ENCODE peak calls at places on chromosomes 1 and 21, in four cellular contexts. One of them, this sample, is unnamed.

GRCh38 chr1:7572654-7573152 is 198.4 kb upstream of the VAMP3 start:
- DNase-seq in activated CD4-positive, alpha-beta T cell treated with anti-CD3 and anti-CD28 coated beads, Interleukin-2, amount 10 ng/mL, durations not matched to agents 7 days and 5 days: no peak
- DNase-seq in A549: no peak
- DNase-seq in endodermal cell: no peak
- DNase-seq in this sample: no peak

GRCh38 chr1:159012495-159012894 is 2.8 kb downstream of the IFI16 start:
- DNase-seq in activated CD4-positive, alpha-beta T cell treated with anti-CD3 and anti-CD28 coated beads, Interleukin-2, amount 10 ng/mL, durations not matched to agents 7 days and 5 days: peak; percentile 79
- DNase-seq in A549: no peak
- DNase-seq in endodermal cell: no peak
- DNase-seq in this sample: no peak

GRCh38 chr1:7335224-7335879 is 435.7 kb upstream of the VAMP3 start:
- DNase-seq in activated CD4-positive, alpha-beta T cell treated with anti-CD3 and anti-CD28 coated beads, Interleukin-2, amount 10 ng/mL, durations not matched to agents 7 days and 5 days: no peak
- DNase-seq in A549: peak; percentile 82
- DNase-seq in endodermal cell: no peak
- DNase-seq in this sample: no peak

GRCh38 chr1:223180803-223181321 is 37.8 kb upstream of the TLR5 start:
- DNase-seq in activated CD4-positive, alpha-beta T cell treated with anti-CD3 and anti-CD28 coated beads, Interleukin-2, amount 10 ng/mL, durations not matched to agents 7 days and 5 days: no peak
- DNase-seq in A549: no peak
- DNase-seq in endodermal cell: no peak
- DNase-seq in this sample: no peak

GRCh38 chr21:35831791-35832190 is 228.5 kb downstream of the SETD4 start:
- DNase-seq in activated CD4-positive, alpha-beta T cell treated with anti-CD3 and anti-CD28 coated beads, Interleukin-2, amount 10 ng/mL, durations not matched to agents 7 days and 5 days: no peak
- DNase-seq in A549: no peak
- DNase-seq in endodermal cell: peak; percentile 3
- DNase-seq in this sample: no peak

GRCh38 chr1:75614455-75615379 is 3.8 kb upstream of the SLC44A5 start:
- DNase-seq in activated CD4-positive, alpha-beta T cell treated with anti-CD3 and anti-CD28 coated beads, Interleukin-2, amount 10 ng/mL, durations not matched to agents 7 days and 5 days: peak; percentile 16
- DNase-seq in A549: peak; percentile 53
- DNase-seq in endodermal cell: peak; percentile 92
- DNase-seq in this sample: no peak

GRCh38 chr1:24438423-24438901 is 22.9 kb downstream of the NIPAL3 start:
- DNase-seq in activated CD4-positive, alpha-beta T cell treated with anti-CD3 and anti-CD28 coated beads, Interleukin-2, amount 10 ng/mL, durations not matched to agents 7 days and 5 days: no peak
- DNase-seq in A549: no peak
- DNase-seq in endodermal cell: peak; percentile 66
- DNase-seq in this sample: no peak

GRCh38 chr1:198850196-198850595 is 211.4 kb downstream of the PTPRC start:
- DNase-seq in activated CD4-positive, alpha-beta T cell treated with anti-CD3 and anti-CD28 coated beads, Interleukin-2, amount 10 ng/mL, durations not matched to agents 7 days and 5 days: no peak
- DNase-seq in A549: peak; percentile 20
- DNase-seq in endodermal cell: no peak
- DNase-seq in this sample: no peak

GRCh38 chr1:18653922-18654321 is 23.3 kb downstream of the PAX7 start:
- DNase-seq in activated CD4-positive, alpha-beta T cell treated with anti-CD3 and anti-CD28 coated beads, Interleukin-2, amount 10 ng/mL, durations not matched to agents 7 days and 5 days: no peak
- DNase-seq in A549: no peak
- DNase-seq in endodermal cell: no peak
- DNase-seq in this sample: no peak

GRCh38 chr1:2300851-2301606 is 72.9 kb downstream of the SKI start:
- DNase-seq in activated CD4-positive, alpha-beta T cell treated with anti-CD3 and anti-CD28 coated beads, Interleukin-2, amount 10 ng/mL, durations not matched to agents 7 days and 5 days: peak; percentile 94
- DNase-seq in A549: no peak
- DNase-seq in endodermal cell: no peak
- DNase-seq in this sample: no peak

GRCh38 chr21:45054162-45054926 is 20.0 kb upstream of the ADARB1 start:
- DNase-seq in activated CD4-positive, alpha-beta T cell treated with anti-CD3 and anti-CD28 coated beads, Interleukin-2, amount 10 ng/mL, durations not matched to agents 7 days and 5 days: no peak
- DNase-seq in A549: no peak
- DNase-seq in endodermal cell: no peak
- DNase-seq in this sample: no peak

GRCh38 chr1:89512996-89513395 is 11.6 kb upstream of the LRRC8B start:
- DNase-seq in activated CD4-positive, alpha-beta T cell treated with anti-CD3 and anti-CD28 coated beads, Interleukin-2, amount 10 ng/mL, durations not matched to agents 7 days and 5 days: no peak
- DNase-seq in A549: no peak
- DNase-seq in endodermal cell: no peak
- DNase-seq in this sample: no peak

GRCh38 chr1:168879906-168880734 is 151.1 kb upstream of the DPT start:
- DNase-seq in activated CD4-positive, alpha-beta T cell treated with anti-CD3 and anti-CD28 coated beads, Interleukin-2, amount 10 ng/mL, durations not matched to agents 7 days and 5 days: no peak
- DNase-seq in A549: no peak
- DNase-seq in endodermal cell: peak; percentile 49
- DNase-seq in this sample: no peak

GRCh38 chr1:23897083-23897482 is 16.1 kb downstream of the CNR2 start:
- DNase-seq in activated CD4-positive, alpha-beta T cell treated with anti-CD3 and anti-CD28 coated beads, Interleukin-2, amount 10 ng/mL, durations not matched to agents 7 days and 5 days: no peak
- DNase-seq in A549: no peak
- DNase-seq in endodermal cell: no peak
- DNase-seq in this sample: no peak

GRCh38 chr21:25885880-25886279 is 151.1 kb downstream of the GABPA start:
- DNase-seq in activated CD4-positive, alpha-beta T cell treated with anti-CD3 and anti-CD28 coated beads, Interleukin-2, amount 10 ng/mL, durations not matched to agents 7 days and 5 days: no peak
- DNase-seq in A549: no peak
- DNase-seq in endodermal cell: no peak
- DNase-seq in this sample: no peak

GRCh38 chr1:33050221-33051076 is 13.8 kb upstream of the AK2 start:
- DNase-seq in activated CD4-positive, alpha-beta T cell treated with anti-CD3 and anti-CD28 coated beads, Interleukin-2, amount 10 ng/mL, durations not matched to agents 7 days and 5 days: no peak
- DNase-seq in A549: peak; percentile 74
- DNase-seq in endodermal cell: no peak
- DNase-seq in this sample: peak; percentile 66